ENCODE peak calls at places on chromosomes 12 and 14, in five cellular contexts. K is choroid plexus epithelial cell, I is gastrocnemius medialis, B is left ventricle myocardium inferior, O is AG10803. Q is an unnamed sample.

GRCh38 chr12:69929531-69929930 is 104.5 kb downstream of the MYRFL start:
- DNase-seq in O (no peak), I (no peak), B (no peak), K (peak; percentile 46), Q (peak; percentile 27)

GRCh38 chr12:80763874-80764273 is 47.2 kb downstream of the MYF5 start:
- DNase-seq in B (no peak), O (peak; percentile 62), K (peak; percentile 81), I (no peak), Q (peak; percentile 77)

GRCh38 chr12:76183459-76184186 is 99.1 kb upstream of the NAP1L1 start:
- DNase-seq in I (peak; percentile 26), O (peak; percentile 94), K (peak; percentile 98), B (no peak), Q (peak; percentile 99)

GRCh38 chr12:49970658-49971057 is 2.1 kb upstream of the AQP6 start:
- DNase-seq in K (no peak), O (no peak), I (no peak), B (no peak), Q (no peak)

GRCh38 chr12:128381961-128382360 is 115.0 kb downstream of the TMEM132C start:
- DNase-seq in B (no peak), K (no peak), O (no peak), I (no peak), Q (no peak)

GRCh38 chr12:39448038-39448437 is 5.1 kb upstream of the KIF21A start:
- DNase-seq in O (no peak), B (no peak), I (no peak), K (no peak), Q (no peak)

GRCh38 chr12:64178122-64178521 is 44.0 kb downstream of the KICS2 start:
- DNase-seq in K (peak; percentile 84), O (peak; percentile 74), I (no peak), B (no peak), Q (peak; percentile 78)

GRCh38 chr12:110073049-110073831 is 24.9 kb upstream of the C12orf76 start:
- DNase-seq in B (peak; percentile 21), I (no peak), K (no peak), O (peak; percentile 14), Q (no peak)

GRCh38 chr12:113142173-113142885 is 6.8 kb upstream of the RASAL1 start:
- DNase-seq in O (no peak), I (peak; percentile 35), K (no peak), B (peak; percentile 44), Q (no peak)

GRCh38 chr12:112788205-112788604 is 3.3 kb upstream of the RPH3A start:
- DNase-seq in I (no peak), O (no peak), B (no peak), K (no peak), Q (no peak)

GRCh38 chr14:77039285-77040058 is 11.0 kb upstream of the IRF2BPL start:
- DNase-seq in O (peak; percentile 69), I (no peak), K (peak; percentile 62), B (no peak), Q (peak; percentile 71)

GRCh38 chr14:70731447-70732239 is 77.7 kb downstream of the MAP3K9 start:
- DNase-seq in O (no peak), K (no peak), I (no peak), B (no peak), Q (no peak)

GRCh38 chr12:110940933-110941332 is 20.6 kb upstream of the MYL2 start:
- DNase-seq in O (no peak), K (no peak), I (no peak), B (no peak), Q (no peak)

GRCh38 chr14:77322209-77322902 is 1.5 kb downstream of the GSTZ1 start:
- DNase-seq in O (no peak), K (no peak), I (no peak), B (no peak), Q (no peak)

DNA sequence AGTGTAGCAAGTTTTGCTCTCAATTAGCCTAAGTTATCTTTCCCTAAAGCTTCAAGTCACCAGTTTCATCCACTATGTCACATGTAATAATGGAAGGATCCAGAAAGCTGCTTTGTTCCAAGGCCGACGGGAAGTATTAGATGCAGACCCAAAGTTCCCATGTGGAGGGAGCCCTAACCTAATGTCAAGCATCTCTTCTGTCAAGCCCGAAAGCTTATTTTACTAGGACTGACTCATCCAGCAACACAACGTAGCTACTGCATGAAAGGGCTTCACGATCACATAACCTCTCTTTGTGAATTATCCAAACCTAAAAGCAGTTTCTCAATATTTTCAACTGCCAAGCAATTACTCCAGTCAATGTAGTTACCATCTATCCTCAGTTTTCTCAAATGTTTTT is 133.4 kb downstream of the SLC6A15 start:
- DNase-seq in O (no peak), B (no peak), K (no peak), I (no peak), Q (no peak)
- TF ChIP-seq CTCF in O (no peak), B (no peak), K (no peak), I (no peak), Q (no peak)

GRCh38 chr12:120230326-120230973 is 29.5 kb upstream of the RPLP0 start:
- DNase-seq in I (peak; percentile 97), B (peak; percentile 74), K (peak; percentile 97), O (peak; percentile 91), Q (peak; percentile 88)

GRCh38 chr12:120229071-120229582 is 28.2 kb upstream of the RPLP0 start:
- DNase-seq in B (no peak), K (peak; percentile 48), O (no peak), I (peak; percentile 49), Q (no peak)

GRCh38 chr12:120229583-120230325 is 28.8 kb upstream of the RPLP0 start:
- DNase-seq in I (peak; percentile 53), K (peak; percentile 59), O (no peak), B (no peak), Q (peak; percentile 50)

GRCh38 chr12:120230974-120231315 is 30.0 kb upstream of the RPLP0 start:
- DNase-seq in B (no peak), I (no peak), K (no peak), O (no peak), Q (no peak)

GRCh38 chr12:120231316-120232011 is 30.6 kb upstream of the RPLP0 start:
- DNase-seq in K (peak; percentile 87), I (peak; percentile 84), O (peak; percentile 92), B (peak; percentile 58), Q (peak; percentile 90)
- H3K4me3 ChIP-seq in K (no peak overlapping the region), I (no peak overlapping the region), O (no peak overlapping the region), B (peak overlapping the region; percentile 47), Q (peak overlapping the region; percentile 27)

GRCh38 chr14:65054471-65055085 is 47.7 kb downstream of the MAX start:
- DNase-seq in B (no peak), O (no peak), I (no peak), K (no peak), Q (no peak)
- TF ChIP-seq CTCF in B (no peak), O (no peak), I (no peak), K (no peak), Q (no peak)

DNA sequence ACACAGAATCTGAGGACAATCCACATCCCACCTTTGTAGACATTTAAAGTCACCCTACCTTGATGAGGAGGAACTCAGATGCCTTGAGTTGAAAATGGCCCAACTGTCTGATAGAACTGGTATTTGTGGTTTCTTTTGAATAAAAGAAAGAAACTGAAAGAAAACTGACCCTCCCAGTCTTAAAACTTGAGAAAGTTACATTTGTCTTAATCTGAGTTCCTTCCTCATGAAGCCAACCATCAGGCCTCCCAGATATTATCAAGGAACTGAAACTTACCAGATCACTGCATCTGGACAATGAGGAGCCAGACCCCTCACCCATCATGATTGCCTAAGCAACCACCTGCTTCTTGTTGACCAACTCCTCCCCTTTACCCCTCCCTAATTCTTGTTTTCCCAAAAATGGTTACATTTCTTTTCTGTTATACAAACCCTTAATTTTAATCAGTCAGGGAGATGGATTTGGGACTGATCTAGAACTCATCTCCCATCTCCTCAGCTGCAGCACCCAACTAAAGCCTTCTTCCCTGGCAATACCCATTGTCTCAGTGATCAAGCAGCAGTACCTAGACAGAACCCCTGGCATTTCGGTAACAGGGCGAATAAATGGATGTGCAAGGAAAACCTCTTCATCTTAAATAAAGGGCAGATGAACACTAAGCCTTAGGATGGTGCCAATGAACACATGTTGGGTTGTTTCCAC is 72.0 kb upstream of the RESF1 start:
- DNase-seq in K (no peak), I (peak; percentile 14), B (no peak), O (no peak), Q (no peak)
- H3K4me3 ChIP-seq in K (no peak overlapping the region), I (no peak overlapping the region), B (no peak overlapping the region), O (no peak overlapping the region), Q (no peak overlapping the region)

DNA sequence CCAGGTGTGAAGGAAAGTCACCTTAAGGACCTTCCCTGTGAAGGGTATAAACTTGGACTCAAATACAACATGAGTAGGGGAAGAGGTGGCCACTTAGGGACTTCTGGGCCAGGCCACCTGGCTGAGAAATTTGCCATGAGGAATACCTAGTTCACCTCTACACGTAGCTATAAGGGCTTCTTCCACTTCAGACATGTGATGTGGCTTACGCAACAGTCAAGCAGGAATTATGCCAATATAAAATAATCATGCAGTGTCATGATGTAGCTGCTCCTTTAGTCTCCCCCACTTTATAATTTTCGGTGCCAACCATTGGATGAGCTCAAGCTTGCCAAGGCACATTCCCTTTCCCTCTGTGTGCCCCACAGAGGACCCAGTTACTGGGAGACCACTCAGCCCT is 166.6 kb upstream of the BCL2L14 start:
- DNase-seq in K (no peak), I (no peak), B (no peak), O (no peak), Q (no peak)
- TF ChIP-seq CTCF in K (no peak), I (no peak), B (no peak), O (no peak), Q (no peak)